ENCODE peak calls at places on chromosome 15, in four cellular contexts. G, I, U and W are unnamed samples.

GRCh38 chr15:93478922-93479321 is 389.9 kb upstream of the RGMA start:
- DNase-seq in G (no peak), I (no peak), U (no peak), W (no peak)

GRCh38 chr15:36527512-36528162 is 51.8 kb upstream of the CDIN1 start:
- DNase-seq in G (no peak), I (no peak), U (no peak), W (no peak)

GRCh38 chr15:90230071-90230494 is 3.7 kb downstream of the CIB1 start:
- DNase-seq in G (peak; percentile 77), I (no peak), U (no peak), W (peak; percentile 69)

GRCh38 chr15:84643838-84644237 is 10.2 kb downstream of the WDR73 start:
- DNase-seq in G (no peak), I (no peak), U (no peak), W (no peak)

GRCh38 chr15:40845036-40845435 is 1.2 kb downstream of the SPINT1 start:
- DNase-seq in G (no peak), I (peak; percentile 12), U (no peak), W (no peak)

GRCh38 chr15:76930831-76931396 is 635 bp upstream of the RCN2 start:
- DNase-seq in G (no peak), I (no peak), U (no peak), W (no peak)

GRCh38 chr15:74039656-74040010 is 42.7 kb downstream of the GOLGA6A start:
- DNase-seq in G (no peak), I (no peak), U (no peak), W (no peak)

GRCh38 chr15:97977734-97978133 is 17.2 kb downstream of the ARRDC4 start:
- DNase-seq in G (no peak), I (no peak), U (no peak), W (no peak)

GRCh38 chr15:46518381-46518780 is 883.6 kb downstream of the SQOR start:
- DNase-seq in G (no peak), I (no peak), U (no peak), W (no peak)

GRCh38 chr15:61660579-61660978 is 399.7 kb downstream of the VPS13C start:
- DNase-seq in G (no peak), I (no peak), U (peak; percentile 7), W (no peak)

GRCh38 chr15:74424901-74425528 is 8.7 kb downstream of the SEMA7A start:
- DNase-seq in G (peak; percentile 20), I (no peak), U (no peak), W (no peak)

DNA sequence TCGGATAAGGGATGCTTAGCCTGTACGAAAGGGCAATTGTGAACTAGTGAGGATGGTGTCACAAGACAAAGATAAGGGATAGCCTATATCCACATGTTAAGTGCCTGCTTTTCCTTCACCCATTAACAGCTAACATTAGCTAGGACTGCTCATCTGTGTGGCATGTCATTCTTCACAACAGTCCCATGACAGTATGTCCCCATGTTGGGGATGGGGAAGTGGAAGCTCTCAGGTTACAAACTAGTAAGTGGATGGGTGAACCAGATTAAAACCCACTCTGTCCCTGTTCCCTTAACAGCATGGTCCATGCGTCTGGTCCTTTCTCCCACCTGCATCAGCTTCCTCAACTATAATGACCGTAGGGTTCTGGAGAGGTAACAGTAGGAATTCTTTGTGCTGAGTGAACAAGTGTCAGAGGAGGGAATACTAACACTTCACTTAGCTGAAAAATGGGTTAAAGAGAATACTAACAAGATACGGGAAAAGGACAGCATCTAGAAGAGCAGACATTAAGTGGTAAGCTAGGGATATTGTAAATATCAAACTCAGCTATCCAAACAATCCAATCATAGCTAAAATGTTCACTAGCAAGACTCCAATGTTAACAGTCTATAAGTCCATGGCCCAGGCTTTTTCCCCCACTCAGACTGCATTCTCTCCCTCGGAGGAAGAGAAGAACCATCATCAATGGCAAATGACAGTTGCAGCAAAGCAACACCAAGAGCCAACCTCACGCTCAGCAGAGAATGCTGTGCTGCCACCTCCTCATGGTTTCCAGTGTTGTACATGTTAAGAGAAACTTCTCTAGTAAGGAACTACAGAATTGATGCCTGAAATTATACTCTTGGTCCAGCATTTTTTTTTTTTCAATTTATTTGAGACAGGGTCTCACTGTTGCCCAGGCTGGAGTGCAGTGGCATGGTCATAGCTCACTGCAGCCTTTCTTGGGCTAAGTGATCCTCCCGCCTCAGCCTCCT is 5.0 kb downstream of the RPLP1 start:
- DNase-seq in G (no peak), I (no peak), U (peak; percentile 34), W (no peak)
- H3K27ac ChIP-seq in G (no peak overlapping the region), I (no peak overlapping the region), U (peak overlapping the region; percentile 45), W (no peak overlapping the region)

GRCh38 chr15:60594071-60594470 is 115.1 kb upstream of the ICE2 start:
- DNase-seq in G (no peak), I (no peak), U (no peak), W (no peak)
- H3K27ac ChIP-seq in G (no peak overlapping the region), I (no peak overlapping the region), U (no peak overlapping the region), W (no peak overlapping the region)

DNA sequence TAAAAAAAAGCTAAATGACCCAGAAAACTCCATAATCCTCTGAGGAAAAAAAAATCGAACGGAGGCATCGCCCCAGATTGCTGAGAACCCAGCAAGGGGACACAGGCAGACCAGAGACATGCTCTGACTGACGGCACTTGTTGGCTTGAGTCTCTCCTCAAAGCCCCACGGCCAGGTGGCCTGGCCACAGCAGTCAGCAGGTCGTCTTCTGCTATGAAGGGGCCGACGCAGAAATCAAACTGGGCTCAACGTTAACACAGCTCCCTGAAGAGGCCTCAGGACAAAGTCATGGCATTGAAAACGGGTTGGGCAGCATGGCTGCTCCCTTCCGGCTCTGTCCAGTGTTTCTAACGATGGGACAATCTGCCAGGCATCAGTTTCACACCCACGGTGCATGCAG is 17.5 kb downstream of the PCSK6 start:
- DNase-seq in G (no peak), I (no peak), U (no peak), W (no peak)
- H3K27ac ChIP-seq in G (no peak overlapping the region), I (no peak overlapping the region), U (no peak overlapping the region), W (no peak overlapping the region)

GRCh38 chr15:57286446-57287127 is 89.7 kb upstream of the CGNL1 start:
- DNase-seq in G (no peak), I (no peak), U (no peak), W (no peak)
- H3K27ac ChIP-seq in G (no peak overlapping the region), I (no peak overlapping the region), U (no peak overlapping the region), W (no peak overlapping the region)

DNA sequence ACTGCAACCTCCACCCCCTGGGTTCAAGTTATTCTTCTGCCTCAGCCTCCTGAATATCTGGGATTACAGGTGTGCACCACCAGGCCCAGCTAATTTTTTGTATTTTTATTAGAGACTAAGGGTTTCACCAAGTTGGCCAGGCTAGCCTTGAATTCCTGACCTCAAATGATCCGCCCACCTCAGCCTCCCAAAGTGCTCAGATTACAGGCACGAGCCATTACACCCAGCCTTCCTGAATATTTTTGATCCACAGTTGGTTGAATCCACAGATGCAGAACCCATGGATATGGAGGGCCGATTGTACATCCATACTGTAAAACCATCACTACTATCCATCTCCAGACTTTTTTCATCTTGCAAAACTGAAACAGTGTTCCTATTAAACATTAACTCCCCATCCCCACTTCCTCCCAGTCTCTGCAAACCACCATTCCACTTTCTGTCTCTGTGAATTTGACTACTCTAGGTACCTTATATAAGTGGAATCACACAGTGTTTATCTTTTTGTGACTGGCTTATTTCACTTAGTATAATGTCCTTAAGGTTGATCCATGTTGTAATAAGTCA is 8.2 kb upstream of the TMEM62 start:
- DNase-seq in G (no peak), I (no peak), U (no peak), W (no peak)
- H3K27ac ChIP-seq in G (no peak overlapping the region), I (no peak overlapping the region), U (no peak overlapping the region), W (no peak overlapping the region)

DNA sequence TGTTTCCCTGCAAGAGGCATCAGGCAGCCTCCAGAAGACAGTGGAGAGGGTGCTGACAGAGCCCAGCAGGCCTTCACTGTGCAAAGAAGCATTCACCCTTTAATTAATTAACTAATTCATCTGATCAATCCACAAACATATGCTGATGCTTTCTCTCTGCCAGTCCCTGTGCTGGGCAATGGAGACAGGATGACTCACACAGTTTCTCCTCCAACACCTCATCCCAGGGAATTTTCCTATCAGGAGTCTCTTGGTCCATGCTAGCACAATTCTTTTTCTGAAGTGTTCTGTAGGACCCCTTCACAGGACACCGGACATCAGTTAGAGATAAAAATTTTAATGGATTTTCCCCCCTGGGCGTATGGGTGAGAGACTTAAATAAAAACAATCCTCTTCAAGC is 24.8 kb downstream of the MEX3B start:
- DNase-seq in G (no peak), I (no peak), U (peak; percentile 30), W (no peak)
- H3K27ac ChIP-seq in G (no peak overlapping the region), I (no peak overlapping the region), U (no peak overlapping the region), W (no peak overlapping the region)

DNA sequence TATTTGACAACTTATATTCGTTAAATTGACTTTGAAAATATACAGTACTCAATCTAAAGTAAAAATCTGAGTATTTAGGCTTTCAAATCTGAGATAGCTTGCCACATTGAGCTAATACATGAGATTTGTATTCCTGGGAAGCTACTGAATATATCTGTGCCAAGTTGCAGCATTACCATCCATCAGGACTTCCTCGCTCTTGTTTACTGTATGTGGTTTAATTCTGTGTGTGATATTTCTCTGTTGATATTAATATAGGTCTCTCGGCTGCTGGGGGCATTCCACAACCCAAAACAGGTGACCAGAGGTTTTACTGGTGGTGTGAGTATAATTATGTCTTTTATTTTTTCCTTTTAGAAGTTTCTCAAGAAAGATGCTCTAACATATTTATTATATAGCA is 5.8 kb downstream of the IDH3A start:
- DNase-seq in G (no peak), I (no peak), U (no peak), W (no peak)
- H3K27ac ChIP-seq in G (peak overlapping the region; percentile 48), I (no peak overlapping the region), U (no peak overlapping the region), W (peak overlapping the region; percentile 3)

GRCh38 chr15:96610757-96611156 is 280.3 kb downstream of the NR2F2 start:
- DNase-seq in G (no peak), I (no peak), U (no peak), W (no peak)

GRCh38 chr15:96612917-96613316 is 282.4 kb downstream of the NR2F2 start:
- DNase-seq in G (no peak), I (no peak), U (no peak), W (no peak)
- H3K27ac ChIP-seq in G (no peak overlapping the region), I (no peak overlapping the region), U (no peak overlapping the region), W (no peak overlapping the region)